ENCODE peak calls at places on chromosomes 4 and X, in four cellular contexts. P is HepG2, K is K562, E is HEK293T. W is an unnamed sample.

GRCh38 chr4:179097741-179098140 is 1655.5 kb upstream of the AGA start:
- DNase-seq in P (no peak), K (no peak), E (peak; percentile 6), W (no peak)

GRCh38 chrX:132463411-132463810 is 25.4 kb downstream of the MBNL3 start:
- DNase-seq in P (no peak), K (peak; percentile 17), E (no peak), W (no peak)

GRCh38 chr4:48322063-48322462 is 19.3 kb upstream of the SLAIN2 start:
- DNase-seq in P (no peak), K (no peak), E (no peak), W (no peak)

GRCh38 chrX:15382809-15383208 is 1.4 kb downstream of the VEGFD start:
- DNase-seq in P (no peak), K (peak; percentile 5), E (no peak), W (no peak)

GRCh38 chr4:104490096-104490769 is 4.5 kb downstream of the CXXC4 start:
- DNase-seq in P (no peak), K (no peak), E (no peak), W (peak; percentile 83)

GRCh38 chr4:31655328-31655727 is 935.2 kb downstream of the PCDH7 start:
- DNase-seq in P (no peak), K (no peak), E (no peak), W (no peak)

GRCh38 chr4:41122309-41122708 is 92.0 kb downstream of the APBB2 start:
- DNase-seq in P (no peak), K (no peak), E (no peak), W (no peak)

GRCh38 chr4:113761682-113762060 is at the start of gene CAMK2D:
- DNase-seq in P (peak; percentile 85), K (no peak), E (peak; percentile 56), W (peak; percentile 81)

GRCh38 chrX:72069380-72070160 is 62.1 kb downstream of the RTL5 start:
- DNase-seq in P (no peak), K (no peak), E (no peak), W (no peak)

GRCh38 chr4:187618701-187619278 is 376.8 kb upstream of the ZFP42 start:
- DNase-seq in P (no peak), K (no peak), E (no peak), W (no peak)

GRCh38 chrX:110162867-110163266 is 155.0 kb downstream of the AMMECR1 start:
- DNase-seq in P (no peak), K (no peak), E (no peak), W (no peak)

GRCh38 chr4:38753021-38753806 is 29.6 kb downstream of the TLR10 start:
- DNase-seq in P (peak; percentile 38), K (peak; percentile 17), E (peak; percentile 60), W (no peak)

GRCh38 chr4:66216252-66216651 is 546.0 kb upstream of the EPHA5 start:
- DNase-seq in P (no peak), K (no peak), E (no peak), W (no peak)

GRCh38 chr4:119730644-119730995 is 102.0 kb upstream of the PDE5A start:
- DNase-seq in P (no peak), K (no peak), E (no peak), W (no peak)

GRCh38 chrX:43564953-43565352 is 91.1 kb upstream of the MAOA start:
- DNase-seq in P (no peak), K (no peak), E (no peak), W (no peak)

GRCh38 chr4:422587-422986 is 76.4 kb downstream of the ZNF721 start:
- DNase-seq in P (no peak), K (no peak), E (no peak), W (no peak)

GRCh38 chrX:69705818-69706217 is 89.9 kb downstream of the EDA start:
- DNase-seq in P (no peak), K (no peak), E (no peak), W (no peak)

GRCh38 chrX:136199365-136199764 is 51.8 kb downstream of the MAP7D3 start:
- DNase-seq in P (no peak), K (no peak), E (no peak), W (no peak)

GRCh38 chr4:3303445-3303824 is 10.6 kb downstream of the RGS12 start:
- DNase-seq in P (no peak), K (no peak), E (no peak), W (no peak)

GRCh38 chr4:173218411-173219125 is 50.0 kb downstream of the GALNT7 start:
- DNase-seq in P (no peak), K (peak; percentile 78), E (peak; percentile 34), W (no peak)

GRCh38 chrX:107565916-107566602 is 62.3 kb upstream of the PRPS1 start:
- DNase-seq in P (peak; percentile 15), K (peak; percentile 29), E (peak; percentile 74), W (no peak)

GRCh38 chr4:147778942-147779341 is 47.1 kb downstream of the ARHGAP10 start:
- DNase-seq in P (no peak), K (no peak), E (no peak), W (peak; percentile 98)

GRCh38 chr4:14415146-14415545 is 587.1 kb upstream of the CPEB2 start:
- DNase-seq in P (no peak), K (no peak), E (no peak), W (no peak)

GRCh38 chr4:41358626-41359025 is 101.9 kb downstream of the UCHL1 start:
- DNase-seq in P (no peak), K (no peak), E (no peak), W (no peak)

GRCh38 chr4:10629394-10629793 is 55.2 kb downstream of the CLNK start:
- DNase-seq in P (no peak), K (no peak), E (no peak), W (no peak)

GRCh38 chr4:64975177-64975576 is 565.9 kb upstream of the TECRL start:
- DNase-seq in P (no peak), K (no peak), E (no peak), W (no peak)

GRCh38 chr4:186845137-186845842 is 121.6 kb upstream of the FAT1 start:
- DNase-seq in P (peak; percentile 20), K (peak; percentile 85), E (no peak), W (no peak)

GRCh38 chrX:1925053-1925481 is 310.2 kb downstream of the ASMT start:
- DNase-seq in P (no peak), K (no peak), E (no peak), W (no peak)

GRCh38 chr4:9870165-9870564 is 88.7 kb downstream of the DRD5 start:
- DNase-seq in P (no peak), K (no peak), E (no peak), W (no peak)

GRCh38 chr4:90174622-90175023 is 47.4 kb downstream of the CCSER1 start:
- DNase-seq in P (no peak), K (no peak), E (no peak), W (no peak)

DNA sequence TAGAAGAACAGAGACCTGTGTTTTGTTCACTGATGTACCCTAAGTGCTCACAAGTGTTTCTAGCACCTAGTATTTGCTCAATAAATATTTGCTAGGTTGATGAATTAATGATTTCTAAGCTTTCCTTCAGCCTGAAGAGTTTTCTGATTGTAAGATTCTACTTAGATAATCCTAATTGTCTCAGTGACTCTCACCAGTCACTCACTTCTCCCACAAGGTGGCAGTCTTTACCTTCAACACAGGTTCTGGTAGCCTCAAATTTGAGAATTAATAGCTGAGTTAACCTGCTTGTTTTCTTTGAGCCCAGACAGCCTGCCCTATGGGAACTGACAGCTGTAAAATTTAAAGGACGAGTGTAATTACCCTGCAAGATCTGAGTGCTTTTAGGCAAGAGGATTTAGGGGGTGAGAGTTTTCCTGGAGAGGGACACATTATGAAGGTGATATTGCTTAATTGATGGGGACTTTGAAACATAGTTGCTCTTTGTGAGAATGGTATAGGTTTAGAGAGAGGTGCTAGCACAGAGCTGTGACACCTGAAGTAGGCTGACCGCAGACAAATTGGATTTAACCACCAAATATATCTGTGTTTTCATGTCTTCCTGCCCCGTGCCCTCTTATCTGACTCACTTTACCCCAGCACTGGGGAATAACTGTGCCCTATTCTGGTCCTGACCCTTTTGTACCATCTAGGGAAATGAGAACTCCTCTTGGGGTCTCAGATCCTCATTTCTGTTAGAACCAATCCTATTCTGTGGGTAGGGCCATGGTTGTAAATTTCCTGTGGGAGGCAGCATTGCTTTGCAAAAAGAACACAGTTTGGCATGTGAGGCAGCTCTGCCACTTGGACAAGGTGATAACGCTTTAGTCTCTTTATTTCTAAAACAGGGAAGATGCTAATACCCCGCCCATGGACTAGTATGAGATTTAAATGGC is 27.7 kb downstream of the CD38 start:
- DNase-seq in P (peak; percentile 53), K (peak; percentile 46), E (peak; percentile 64), W (peak; percentile 48)
- TF ChIP-seq SP1 in P (no peak), K (no peak), E (no peak), W (no peak)

DNA sequence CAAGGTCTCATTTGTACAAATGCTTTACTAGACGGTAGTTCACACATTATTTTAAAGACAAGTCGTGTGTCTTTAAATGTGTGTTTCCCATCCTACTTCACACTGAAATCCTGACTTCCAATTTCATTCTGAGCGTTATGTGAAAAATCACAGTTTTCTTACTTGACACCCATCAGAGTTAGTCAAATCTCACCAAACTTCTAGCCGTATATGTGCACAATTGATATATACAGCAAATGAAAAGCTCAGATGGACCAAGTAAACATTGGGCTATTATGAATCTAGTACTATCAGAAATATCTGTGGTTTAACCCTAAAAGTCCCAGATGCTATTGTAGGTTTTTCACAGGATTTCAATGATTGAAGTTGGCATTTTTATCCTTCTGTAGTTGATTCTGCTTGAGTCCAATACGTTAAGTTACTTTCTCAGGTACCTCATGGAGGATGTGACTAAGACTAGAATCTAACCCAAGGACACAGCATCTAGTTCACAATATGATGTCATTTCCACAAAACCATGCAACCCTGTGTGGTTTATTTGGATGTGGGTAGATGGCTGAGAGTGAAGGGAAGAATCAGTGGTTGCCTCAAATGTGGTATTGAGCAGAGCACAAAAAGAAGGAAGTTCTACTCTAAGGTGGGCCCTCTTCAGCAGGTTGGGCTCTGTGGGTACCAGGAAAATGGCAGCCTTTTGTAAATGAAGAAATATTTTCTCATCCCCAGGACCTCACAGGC is 22.1 kb upstream of the TRIM60 start:
- DNase-seq in P (no peak), K (no peak), E (no peak), W (no peak)
- TF ChIP-seq TARDBP in P (no peak), K (no peak), E (no peak), W (no peak)

DNA sequence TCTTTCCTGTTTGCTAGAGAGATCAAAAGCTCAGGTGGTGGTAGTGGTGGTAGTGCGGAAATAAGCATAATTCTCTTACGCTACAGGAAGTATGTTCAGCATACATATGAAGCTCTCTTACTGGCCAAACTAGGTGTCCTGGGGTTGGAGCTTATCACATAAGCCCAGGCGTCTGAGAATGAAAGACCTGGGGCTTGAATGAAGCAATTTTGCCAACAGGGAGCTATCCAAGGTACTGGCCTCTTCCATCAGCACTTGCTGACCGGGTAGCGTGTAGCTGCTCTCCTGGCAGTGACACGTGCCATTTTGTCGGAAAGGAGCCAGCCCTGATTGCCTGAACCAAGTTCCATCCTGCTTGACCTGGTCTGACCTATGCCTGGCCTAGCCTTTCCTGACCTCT is 65.9 kb upstream of the HPF1 start:
- DNase-seq in P (peak; percentile 21), K (peak; percentile 55), E (peak; percentile 41), W (no peak)
- TF ChIP-seq SP1 in P (no peak), K (no peak), E (no peak), W (no peak)

GRCh38 chr4:7800996-7801395 is 138.7 kb downstream of the AFAP1 start:
- DNase-seq in P (no peak), K (no peak), E (no peak), W (no peak)
- TF ChIP-seq TARDBP in P (no peak), K (no peak), E (no peak), W (no peak)